ENCODE peak calls at places on chromosomes 11 and 22, in nine cellular contexts. C, I, R, Y, G, J, T, D and O are unnamed samples.

GRCh38 chr11:35305670-35306382 is 113.5 kb downstream of the SLC1A2 start:
- DNase-seq in C (no peak), I (peak), R (no peak), Y (peak), G (peak), J (peak), T (no peak), D (peak), O (peak)

GRCh38 chr11:41660585-41660984 is 201.1 kb upstream of the LRRC4C start:
- DNase-seq in C (no peak), I (no peak), R (no peak), Y (no peak), G (no peak), J (no peak), T (no peak), D (peak), O (no peak)

GRCh38 chr11:105399505-105399904 is 210.4 kb upstream of the GRIA4 start:
- DNase-seq in C (no peak), I (no peak), R (no peak), Y (no peak), G (no peak), J (no peak), T (no peak), D (no peak), O (no peak)

GRCh38 chr22:44345872-44346271 is 33.1 kb upstream of the SHISAL1 start:
- DNase-seq in C (no peak), I (no peak), R (no peak), Y (no peak), G (no peak), J (no peak), T (no peak), D (no peak), O (no peak)

GRCh38 chr22:46677323-46678002 is 57.3 kb downstream of the GRAMD4 start:
- DNase-seq in C (no peak), I (no peak), R (no peak), Y (no peak), G (no peak), J (no peak), T (no peak), D (no peak), O (no peak)

GRCh38 chr11:109267293-109268095 is 154.5 kb upstream of the C11orf87 start:
- DNase-seq in C (no peak), I (no peak), R (no peak), Y (no peak), G (peak), J (no peak), T (no peak), D (no peak), O (peak)

GRCh38 chr11:1230456-1231395 is 7.9 kb downstream of the MUC5B start:
- DNase-seq in C (no peak), I (no peak), R (no peak), Y (no peak), G (no peak), J (no peak), T (no peak), D (peak), O (no peak)

GRCh38 chr22:50671641-50672040 is 982 bp upstream of the SHANK3 start:
- DNase-seq in C (no peak), I (peak), R (no peak), Y (no peak), G (no peak), J (no peak), T (no peak), D (no peak), O (no peak)

GRCh38 chr22:41021655-41022454 is 70.5 kb upstream of the EP300 start:
- DNase-seq in C (no peak), I (peak), R (peak), Y (peak), G (no peak), J (peak), T (no peak), D (peak), O (peak)

GRCh38 chr11:105298630-105299029 is 159.1 kb upstream of the CARD18 start:
- DNase-seq in C (no peak), I (no peak), R (no peak), Y (peak), G (no peak), J (no peak), T (no peak), D (no peak), O (peak)

GRCh38 chr11:36774603-36775002 is 176.6 kb upstream of the RAG2 start:
- DNase-seq in C (no peak), I (no peak), R (no peak), Y (peak), G (no peak), J (no peak), T (no peak), D (no peak), O (peak)

GRCh38 chr11:313787-314547 is at the start of gene IFITM1:
- DNase-seq in C (peak), I (peak), R (no peak), Y (peak), G (peak), J (peak), T (peak), D (peak), O (peak)

GRCh38 chr11:113001709-113002108 is 40.5 kb downstream of the NCAM1 start:
- DNase-seq in C (no peak), I (no peak), R (no peak), Y (no peak), G (no peak), J (no peak), T (no peak), D (no peak), O (no peak)

GRCh38 chr11:1487851-1488574 is 1.4 kb upstream of the MOB2 start:
- DNase-seq in C (no peak), I (no peak), R (no peak), Y (no peak), G (no peak), J (peak), T (no peak), D (no peak), O (no peak)

GRCh38 chr11:119065369-119065768 is 2.2 kb upstream of the VPS11 start:
- DNase-seq in C (no peak), I (no peak), R (no peak), Y (peak), G (no peak), J (peak), T (peak), D (peak), O (peak)

GRCh38 chr11:34558673-34559072 is 45.1 kb upstream of the ELF5 start:
- DNase-seq in C (no peak), I (no peak), R (no peak), Y (no peak), G (no peak), J (no peak), T (no peak), D (no peak), O (peak)

GRCh38 chr22:43407591-43407990 is 4.2 kb upstream of the MPPED1 start:
- DNase-seq in C (no peak), I (no peak), R (no peak), Y (no peak), G (no peak), J (no peak), T (no peak), D (no peak), O (no peak)

GRCh38 chr11:127656266-127656879 is 655.8 kb upstream of the KIRREL3 start:
- DNase-seq in C (no peak), I (no peak), R (no peak), Y (peak), G (no peak), J (no peak), T (no peak), D (no peak), O (no peak)

GRCh38 chr22:23683545-23683944 is 7.3 kb upstream of the RGL4 start:
- DNase-seq in C (no peak), I (no peak), R (peak), Y (no peak), G (no peak), J (no peak), T (no peak), D (no peak), O (no peak)

GRCh38 chr22:20062766-20063083 is 17.3 kb upstream of the DGCR8 start:
- DNase-seq in C (no peak), I (peak), R (no peak), Y (no peak), G (no peak), J (no peak), T (peak), D (no peak), O (peak)

GRCh38 chr11:103091441-103091809 is 535 bp downstream of the DCUN1D5 start:
- DNase-seq in C (no peak), I (peak), R (peak), Y (peak), G (no peak), J (peak), T (no peak), D (peak), O (peak)

GRCh38 chr11:24082860-24083259 is 414.0 kb upstream of the LUZP2 start:
- DNase-seq in C (no peak), I (no peak), R (no peak), Y (no peak), G (no peak), J (no peak), T (no peak), D (no peak), O (no peak)

GRCh38 chr22:36736701-36737320 is 33.3 kb upstream of the CACNG2 start:
- DNase-seq in C (no peak), I (no peak), R (peak), Y (no peak), G (no peak), J (no peak), T (no peak), D (peak), O (no peak)

GRCh38 chr11:34351051-34351450 is 6.8 kb downstream of the ABTB2 start:
- DNase-seq in C (no peak), I (no peak), R (no peak), Y (no peak), G (no peak), J (no peak), T (no peak), D (no peak), O (no peak)

GRCh38 chr22:37020192-37020479 is 594 bp downstream of the MPST start:
- DNase-seq in C (no peak), I (peak), R (no peak), Y (peak), G (no peak), J (peak), T (no peak), D (no peak), O (peak)

GRCh38 chr11:57482782-57483569 is 22.6 kb downstream of the RTN4RL2 start:
- DNase-seq in C (no peak), I (peak), R (no peak), Y (no peak), G (no peak), J (peak), T (no peak), D (peak), O (no peak)

GRCh38 chr11:38824573-38824972 is 2226.5 kb upstream of the RAG2 start:
- DNase-seq in C (no peak), I (peak), R (no peak), Y (no peak), G (no peak), J (peak), T (no peak), D (peak), O (peak)

GRCh38 chr11:76236092-76237026 is 30.1 kb upstream of the WNT11 start:
- DNase-seq in C (no peak), I (peak), R (peak), Y (peak), G (peak), J (peak), T (peak), D (peak), O (peak)

GRCh38 chr11:99162819-99163218 is 142.1 kb downstream of the CNTN5 start:
- DNase-seq in C (no peak), I (no peak), R (no peak), Y (no peak), G (no peak), J (no peak), T (no peak), D (no peak), O (no peak)
- H3K4me3 ChIP-seq in C (no peak), I (no peak), R (no peak), Y (no peak), G (no peak), J (no peak), T (no peak), D (no peak), O (no peak)

DNA sequence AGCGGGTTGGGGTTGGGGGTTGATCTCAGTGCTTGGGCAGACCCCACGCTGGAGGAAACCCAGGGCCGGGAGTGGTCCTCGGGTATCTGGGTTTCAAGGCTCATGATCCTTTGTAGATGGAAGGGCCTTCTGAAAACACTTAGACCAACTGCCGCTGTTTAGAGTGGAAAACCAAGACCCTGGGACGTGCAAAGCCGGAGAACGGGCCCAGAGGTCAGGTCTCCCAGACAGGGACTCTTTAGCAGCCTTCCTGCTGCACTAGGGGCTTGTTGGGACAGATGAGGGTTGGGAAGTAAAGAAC is 622 bp downstream of the AIP start:
- DNase-seq in C (no peak), I (no peak), R (no peak), Y (no peak), G (no peak), J (no peak), T (no peak), D (no peak), O (no peak)
- H3K4me3 ChIP-seq in C (peak), I (peak), R (peak), Y (peak), G (peak), J (peak), T (peak), D (peak), O (peak)

DNA sequence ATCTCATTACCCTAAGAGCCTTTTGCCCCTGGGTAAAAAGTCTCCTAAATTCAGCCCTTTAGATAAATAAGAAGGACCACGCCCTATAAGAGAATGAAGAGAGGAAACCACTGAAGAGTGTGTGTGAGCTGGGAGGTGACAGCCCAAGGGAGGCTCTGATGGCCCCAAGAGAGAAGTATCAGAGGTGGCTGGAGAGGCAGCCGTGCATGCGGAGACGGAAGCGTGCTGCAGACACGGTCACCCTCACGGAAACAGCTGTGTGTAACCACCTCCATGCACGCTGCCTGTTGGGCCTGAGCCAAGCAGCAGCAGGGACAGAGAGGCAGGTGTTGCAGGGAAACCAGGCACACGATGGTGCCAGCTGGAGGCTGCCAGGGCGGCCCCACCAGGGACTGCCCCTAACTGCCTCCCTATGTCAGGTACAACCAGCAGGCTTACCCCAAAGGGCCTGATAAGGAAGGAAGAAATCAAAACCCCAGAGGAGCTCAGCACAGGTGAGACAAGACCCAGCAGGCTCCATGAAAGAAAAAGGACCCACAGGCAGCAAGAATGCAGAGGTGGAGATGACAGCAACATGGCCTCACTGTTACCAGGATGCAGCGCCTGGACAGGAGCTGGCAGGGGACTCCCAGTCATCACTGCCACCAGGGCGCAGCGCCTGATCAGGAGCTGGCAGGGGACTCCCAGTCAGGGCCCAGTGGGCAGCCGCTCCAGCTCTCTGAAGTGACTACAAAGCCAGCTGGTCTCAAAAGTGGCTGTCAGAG is 7.8 kb downstream of the LARGE2 start:
- DNase-seq in C (no peak), I (peak), R (no peak), Y (no peak), G (no peak), J (peak), T (no peak), D (no peak), O (peak)
- H3K4me3 ChIP-seq in C (no peak), I (no peak), R (no peak), Y (no peak), G (no peak), J (no peak), T (no peak), D (no peak), O (no peak)

DNA sequence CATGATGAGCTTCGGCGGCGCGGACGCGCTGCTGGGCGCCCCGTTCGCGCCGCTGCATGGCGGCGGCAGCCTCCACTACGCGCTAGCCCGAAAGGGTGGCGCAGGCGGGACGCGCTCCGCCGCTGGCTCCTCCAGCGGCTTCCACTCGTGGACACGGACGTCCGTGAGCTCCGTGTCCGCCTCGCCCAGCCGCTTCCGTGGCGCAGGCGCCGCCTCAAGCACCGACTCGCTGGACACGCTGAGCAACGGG is 169 bp downstream of the NEFH start:
- DNase-seq in C (no peak), I (no peak), R (no peak), Y (no peak), G (no peak), J (no peak), T (no peak), D (no peak), O (no peak)
- H3K4me3 ChIP-seq in C (peak), I (no peak), R (peak), Y (peak), G (peak), J (no peak), T (peak), D (peak), O (no peak)